ENCODE peak calls at places on chromosomes 13 and 19, in nine cellular contexts. F is HFF-Myc; V is tibial artery; H is neural progenitor cell; T is mammary epithelial cell; W is cardiac muscle cell; I is Panc1; G is IMR-90; Q is CD8-positive, alpha-beta T cell. L is an unnamed sample.

GRCh38 chr19:1102407-1103106 is 1.2 kb upstream of the GPX4 start:
- DNase-seq in W (no peak), H (no peak), I (peak), F (peak), Q (no peak), V (peak), T (peak), G (peak), L (no peak)

GRCh38 chr13:47897411-47898050 is 103.5 kb downstream of the SUCLA2 start:
- DNase-seq in I (no peak), H (no peak), G (peak), Q (no peak), F (no peak), T (peak), V (no peak), W (no peak), L (no peak)

GRCh38 chr19:41696402-41697197 is 8.5 kb upstream of the CEACAM7 start:
- DNase-seq in V (peak), H (no peak), Q (no peak), T (no peak), W (no peak), I (no peak), G (no peak), F (no peak), L (no peak)

GRCh38 chr13:111198979-111199378 is 83.9 kb downstream of the ARHGEF7 start:
- DNase-seq in W (no peak), F (no peak), H (no peak), V (no peak), I (no peak), G (no peak), T (no peak), Q (no peak), L (no peak)

GRCh38 chr13:33973194-33973593 is 155.2 kb downstream of the RFC3 start:
- DNase-seq in G (no peak), Q (no peak), T (no peak), F (no peak), I (no peak), H (no peak), V (no peak), W (no peak), L (no peak)

GRCh38 chr19:30314056-30314804 is 58.0 kb upstream of the ZNF536 start:
- DNase-seq in G (no peak), H (no peak), I (no peak), F (no peak), T (no peak), V (no peak), W (no peak), Q (no peak), L (no peak)

GRCh38 chr19:4361152-4362037 is 18.0 kb downstream of the MPND start:
- DNase-seq in W (no peak), I (no peak), V (peak), Q (no peak), F (no peak), H (peak), G (peak), T (no peak), L (no peak)

GRCh38 chr13:30429721-30430694 is 7.7 kb downstream of the UBE2L5 start:
- DNase-seq in T (peak), W (no peak), I (peak), Q (no peak), F (no peak), H (no peak), G (peak), V (no peak), L (no peak)

GRCh38 chr19:50889638-50890037 is 16.4 kb downstream of the KLK2 start:
- DNase-seq in I (no peak), W (no peak), H (no peak), G (no peak), Q (no peak), T (no peak), V (no peak), F (no peak), L (no peak)

GRCh38 chr19:12974301-12975220 is 5.2 kb downstream of the DAND5 start:
- DNase-seq in I (no peak), Q (no peak), H (no peak), V (no peak), G (no peak), W (no peak), T (no peak), F (no peak), L (peak)

GRCh38 chr19:30307191-30307974 is 64.8 kb upstream of the ZNF536 start:
- DNase-seq in I (no peak), F (no peak), T (no peak), Q (no peak), G (no peak), V (no peak), W (no peak), H (no peak), L (no peak)

GRCh38 chr13:109509154-109509905 is 277.1 kb downstream of the IRS2 start:
- DNase-seq in I (no peak), W (no peak), F (peak), V (no peak), T (peak), H (no peak), G (peak), Q (no peak), L (no peak)

GRCh38 chr13:59780058-59780457 is 383.7 kb downstream of the DIAPH3 start:
- DNase-seq in H (no peak), Q (no peak), W (no peak), F (no peak), T (peak), V (no peak), I (no peak), G (peak), L (no peak)

GRCh38 chr13:25242956-25243355 is 44.3 kb downstream of the MTMR6 start:
- DNase-seq in Q (no peak), I (no peak), W (no peak), T (no peak), V (no peak), H (no peak), F (no peak), G (no peak), L (no peak)

GRCh38 chr19:53868892-53869804 is 1.5 kb downstream of the MYADM start:
- DNase-seq in W (peak), F (no peak), Q (peak), H (peak), V (peak), T (peak), I (no peak), G (peak), L (peak)

GRCh38 chr19:11377237-11377636 is 2.8 kb downstream of the SWSAP1 start:
- DNase-seq in G (peak), Q (no peak), V (no peak), I (no peak), F (peak), W (no peak), T (peak), H (no peak), L (no peak)

GRCh38 chr19:4582980-4583842 is 23.7 kb upstream of the SEMA6B start:
- DNase-seq in F (no peak), G (no peak), V (no peak), H (no peak), W (no peak), Q (no peak), I (no peak), T (peak), L (no peak)

GRCh38 chr13:51821666-51822065 is 17.7 kb upstream of the DHRS12 start:
- DNase-seq in I (no peak), G (no peak), H (no peak), W (no peak), Q (peak), F (no peak), V (no peak), T (no peak), L (no peak)

GRCh38 chr13:114129649-114130062 is 2.8 kb downstream of the RASA3 start:
- DNase-seq in V (no peak), T (no peak), F (no peak), Q (no peak), H (no peak), W (no peak), G (no peak), I (no peak), L (no peak)

GRCh38 chr13:77728265-77728966 is 30.9 kb downstream of the SLAIN1 start:
- DNase-seq in F (no peak), T (no peak), Q (no peak), V (no peak), G (no peak), H (no peak), I (no peak), W (no peak), L (no peak)

GRCh38 chr13:73449258-73449657 is 390.5 kb downstream of the KLF5 start:
- DNase-seq in Q (no peak), T (peak), H (no peak), W (no peak), F (no peak), V (no peak), I (no peak), G (peak), L (no peak)

DNA sequence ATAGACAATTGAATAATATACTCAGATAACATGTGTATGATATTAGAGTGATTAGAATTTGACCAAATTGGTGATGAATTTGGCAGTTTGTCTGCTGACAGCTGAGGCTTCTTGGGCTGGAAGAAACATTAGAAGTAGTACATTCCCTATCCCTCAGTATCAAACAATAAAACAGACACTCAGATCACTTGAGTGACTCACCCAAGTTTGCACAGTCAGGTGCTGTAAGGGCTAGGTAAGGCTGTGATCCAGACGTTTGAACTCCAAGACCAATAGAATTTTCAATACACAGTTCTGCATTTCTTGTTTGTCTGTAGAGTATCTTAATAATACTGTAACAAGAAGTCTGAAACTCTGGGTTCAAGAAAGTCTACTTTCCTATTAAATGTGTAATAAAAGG is 223.5 kb downstream of the POSTN start:
- DNase-seq in T (peak), W (no peak), G (no peak), F (no peak), I (no peak), V (no peak), H (no peak), Q (no peak), L (no peak)
- TF ChIP-seq CTCF in T (no peak), W (no peak), G (no peak), F (no peak), I (no peak), V (no peak), H (no peak), Q (no peak), L (no peak)

DNA sequence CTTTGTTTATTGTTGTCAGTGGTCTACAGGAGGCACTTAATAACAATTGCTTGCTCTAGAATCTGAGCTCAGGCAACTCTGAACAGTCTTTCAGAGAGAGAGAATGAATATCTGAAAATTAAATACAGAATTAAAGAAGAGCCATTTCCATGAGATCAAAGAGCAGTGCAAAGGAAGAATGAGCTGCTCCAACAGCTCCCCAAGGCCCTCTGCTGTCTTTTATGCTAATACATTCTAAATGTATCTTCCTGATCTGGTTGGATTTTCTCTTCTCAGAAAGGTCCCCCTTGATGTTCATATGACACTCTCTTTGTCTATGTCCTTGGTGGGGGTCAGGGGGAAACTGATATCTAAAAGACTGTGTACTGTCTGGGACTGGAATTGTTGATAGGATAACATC is 1029.6 kb downstream of the PCDH9 start:
- DNase-seq in G (no peak), T (no peak), W (no peak), V (no peak), F (no peak), Q (no peak), H (no peak), I (no peak), L (no peak)
- TF ChIP-seq CTCF in G (peak), T (no peak), W (no peak), V (no peak), F (no peak), Q (no peak), H (no peak), I (no peak), L (no peak)

DNA sequence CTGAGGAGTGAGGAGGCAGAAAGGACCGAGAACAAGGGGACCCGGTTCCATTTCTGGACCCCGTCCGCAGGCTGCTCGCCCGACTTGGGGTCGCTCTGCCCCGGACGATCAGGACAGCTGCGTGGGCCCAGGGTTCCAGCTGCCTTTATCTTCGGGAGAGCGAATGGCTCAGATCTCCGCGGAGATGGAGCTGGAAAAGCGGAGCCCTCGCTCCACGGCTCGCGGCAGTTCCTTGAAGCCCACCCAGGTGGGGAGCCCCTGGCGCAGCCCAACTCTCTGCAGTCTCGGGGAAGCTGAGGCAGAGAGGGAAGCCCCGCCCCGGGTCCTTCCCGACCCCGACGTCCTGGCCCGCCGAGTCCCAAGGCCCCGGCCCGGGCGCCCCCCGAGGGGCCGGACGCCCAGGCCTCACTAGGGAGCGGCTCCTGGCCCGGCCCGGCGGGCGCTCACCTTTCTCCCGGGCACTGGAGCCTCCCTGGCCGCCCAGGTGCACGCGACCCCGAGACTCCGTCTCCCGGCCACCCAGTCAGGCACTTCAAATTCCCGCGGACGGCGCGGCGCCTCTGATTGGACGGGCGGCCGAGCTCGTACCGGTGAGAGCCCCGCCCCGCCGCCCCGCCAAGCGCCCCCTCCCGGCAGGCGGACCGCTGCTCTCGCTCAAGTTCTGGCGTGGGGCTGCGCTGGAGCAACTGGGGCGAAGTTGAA is 485.7 kb downstream of the UQCRFS1 start:
- DNase-seq in T (no peak), I (no peak), Q (no peak), F (no peak), H (peak), G (no peak), V (no peak), W (peak), L (peak)
- TF ChIP-seq CTCF in T (no peak), I (peak), Q (no peak), F (peak), H (peak), G (no peak), V (no peak), W (peak), L (peak)

GRCh38 chr19:48085904-48086864 is 24.4 kb downstream of the PLA2G4C start:
- DNase-seq in T (peak), V (no peak), W (no peak), H (no peak), Q (no peak), I (no peak), F (no peak), G (no peak), L (no peak)
- TF ChIP-seq CTCF in T (peak), V (no peak), W (no peak), H (peak), Q (no peak), I (peak), F (peak), G (no peak), L (no peak)

DNA sequence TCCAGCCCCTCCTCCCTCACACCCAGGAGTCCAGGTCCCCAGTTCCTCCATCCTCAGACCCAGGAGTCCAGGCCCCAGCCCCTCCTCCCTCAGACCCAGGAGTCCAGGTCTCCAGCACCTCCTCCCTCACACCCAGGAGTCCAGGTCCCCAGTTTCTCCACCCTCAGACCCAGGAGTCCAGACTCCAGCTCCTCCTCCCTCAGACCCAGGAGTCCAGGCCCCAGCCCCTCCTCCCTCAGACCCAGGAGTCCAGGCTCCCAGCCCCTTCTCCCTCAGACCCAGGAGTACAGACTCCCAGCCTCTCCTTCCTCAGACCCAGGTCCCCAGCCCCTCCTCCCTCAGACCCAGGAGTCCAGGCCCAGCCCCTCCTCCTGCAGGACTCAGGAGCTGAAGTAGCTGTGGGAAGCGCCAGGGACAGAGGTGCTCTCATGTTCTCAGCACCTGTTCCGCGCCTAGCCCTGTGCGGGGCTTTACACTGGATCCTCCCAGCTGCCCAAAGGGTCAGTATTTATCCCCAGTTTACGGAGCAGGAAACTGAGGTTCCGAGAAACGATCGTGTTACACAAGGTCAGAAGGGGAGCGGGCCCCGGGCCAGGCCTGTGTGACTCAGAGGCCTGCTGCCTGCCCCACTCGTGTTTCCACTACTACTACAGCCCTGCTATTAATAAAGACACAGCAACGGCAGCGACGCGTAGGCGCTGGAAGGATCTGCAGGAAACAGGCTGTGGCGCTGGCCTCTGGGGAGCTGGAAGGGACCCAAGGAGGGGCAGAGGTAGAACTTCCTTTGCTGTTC is 1.7 kb upstream of the SBK3 start:
- DNase-seq in W (no peak), T (peak), H (peak), Q (no peak), F (no peak), I (peak), G (peak), V (peak), L (no peak)
- TF ChIP-seq CTCF in W (no peak), T (no peak), H (no peak), Q (no peak), F (no peak), I (no peak), G (no peak), V (no peak), L (no peak)

DNA sequence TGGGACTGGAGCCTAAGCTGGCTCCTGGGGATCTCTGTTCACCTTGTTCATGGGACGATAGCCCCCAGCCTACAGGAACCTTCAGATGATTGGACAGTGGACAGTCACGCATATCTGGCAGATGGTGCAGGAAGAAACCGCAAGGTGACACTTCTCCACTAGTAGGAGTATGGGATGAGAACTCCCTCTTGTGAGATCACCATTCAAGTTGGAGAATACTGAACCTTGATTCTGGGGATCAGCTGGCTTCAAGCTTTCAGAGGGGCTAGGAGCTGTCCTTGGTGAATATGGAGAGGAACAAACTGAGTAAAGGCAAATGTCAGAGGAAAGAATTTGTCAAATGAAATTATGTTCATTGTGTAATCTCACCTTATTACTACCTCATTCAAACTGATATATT is 204.5 kb downstream of the PDS5B start:
- DNase-seq in Q (no peak), W (no peak), F (peak), I (no peak), H (peak), V (no peak), G (no peak), T (no peak), L (no peak)
- TF ChIP-seq CTCF in Q (no peak), W (no peak), F (peak), I (no peak), H (no peak), V (no peak), G (peak), T (no peak), L (no peak)

GRCh38 chr19:29075149-29075548 is 137.8 kb downstream of the UQCRFS1 start:
- DNase-seq in Q (no peak), H (no peak), F (no peak), T (no peak), I (no peak), V (no peak), G (no peak), W (no peak), L (no peak)
- TF ChIP-seq CTCF in Q (no peak), H (no peak), F (no peak), T (no peak), I (no peak), V (no peak), G (no peak), W (no peak), L (no peak)

GRCh38 chr19:45161715-45162463 is 1.1 kb upstream of the NKPD1 start:
- DNase-seq in F (no peak), V (no peak), H (peak), W (peak), G (peak), Q (no peak), T (no peak), I (no peak), L (peak)
- TF ChIP-seq CTCF in F (peak), V (peak), H (peak), W (peak), G (peak), Q (no peak), T (peak), I (peak), L (peak)

DNA sequence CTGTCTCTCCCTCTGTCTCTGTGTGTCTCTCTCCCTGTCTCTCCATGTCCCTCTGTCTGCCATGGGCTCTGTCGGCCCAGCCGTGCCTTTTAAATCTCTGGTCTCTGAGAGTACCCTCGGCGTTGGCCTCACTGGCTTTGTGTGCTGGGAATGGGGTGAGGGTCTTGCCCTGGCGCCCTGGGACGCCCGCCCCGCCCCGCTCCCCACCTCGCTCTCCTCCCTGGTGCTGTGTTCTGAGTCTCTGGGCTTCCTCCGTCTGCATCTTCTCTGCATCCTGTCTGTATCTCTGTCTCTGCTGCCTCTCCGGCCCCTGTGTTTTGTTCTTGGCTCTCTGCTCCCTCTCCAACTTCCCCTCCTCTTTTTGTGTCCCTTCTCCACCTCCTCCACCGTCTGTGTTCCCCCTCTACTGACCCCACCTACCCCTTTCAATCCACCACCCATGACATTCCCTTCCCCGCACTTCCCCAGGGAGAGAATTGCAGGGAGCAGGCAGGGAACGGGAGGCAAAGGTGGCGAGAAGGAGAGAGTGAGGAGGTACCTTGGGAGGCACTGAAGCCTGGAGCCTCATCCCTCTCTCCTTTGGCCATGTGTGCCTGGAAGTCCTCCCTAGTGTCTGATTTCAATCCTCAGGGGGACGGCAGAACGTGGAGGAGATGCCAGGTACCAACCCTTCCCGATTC is 4.0 kb upstream of the MEIS3 start:
- DNase-seq in H (no peak), T (no peak), I (no peak), G (no peak), F (no peak), Q (no peak), V (no peak), W (no peak), L (no peak)
- TF ChIP-seq CTCF in H (no peak), T (no peak), I (no peak), G (no peak), F (no peak), Q (no peak), V (no peak), W (no peak), L (no peak)

L was measured in glutamatergic neuron.